ENCODE peak calls at places on chromosomes 4 and X, in five cellular contexts. Z is lower lobe of right lung, C is colonic mucosa, E is ovary, Y is NCI-H1092. W is an unnamed sample.

GRCh38 chr4:105666693-105667092 is 41.8 kb downstream of the INTS12 start:
- DNase-seq in Z (no peak), C (no peak), E (no peak), Y (no peak), W (no peak)

GRCh38 chrX:73448379-73448778 is 1.5 kb downstream of the CDX4 start:
- DNase-seq in Z (no peak), C (no peak), E (no peak), Y (no peak), W (no peak)

GRCh38 chr4:54669831-54670230 is 12.1 kb downstream of the KIT start:
- DNase-seq in Z (no peak), C (no peak), E (no peak), Y (no peak), W (no peak)

GRCh38 chr4:154516320-154516719 is 24.7 kb upstream of the DCHS2 start:
- DNase-seq in Z (no peak), C (no peak), E (no peak), Y (no peak), W (no peak)

GRCh38 chr4:124121511-124121934 is 591.0 kb downstream of the ANKRD50 start:
- DNase-seq in Z (no peak), C (no peak), E (no peak), Y (no peak), W (no peak)

GRCh38 chr4:171118091-171118490 is 695.1 kb upstream of the GALNTL6 start:
- DNase-seq in Z (no peak), C (no peak), E (no peak), Y (no peak), W (no peak)

GRCh38 chrX:70172226-70172625 is 5.1 kb upstream of the DGAT2L6 start:
- DNase-seq in Z (no peak), C (no peak), E (no peak), Y (no peak), W (no peak)

GRCh38 chr4:23023121-23023520 is 330.4 kb downstream of the GBA3 start:
- DNase-seq in Z (no peak), C (no peak), E (no peak), Y (no peak), W (no peak)

GRCh38 chrX:41148553-41148952 is 63.3 kb downstream of the USP9X start:
- DNase-seq in Z (no peak), C (no peak), E (no peak), Y (no peak), W (no peak)

GRCh38 chrX:107596651-107597050 is 31.7 kb upstream of the PRPS1 start:
- DNase-seq in Z (no peak), C (no peak), E (no peak), Y (no peak), W (no peak)

GRCh38 chr4:108432418-108432817 is 188.0 kb upstream of the RPL34 start:
- DNase-seq in Z (no peak), C (no peak), E (no peak), Y (no peak), W (no peak)

GRCh38 chr4:123997116-123997515 is 600.5 kb downstream of the SPRY1 start:
- DNase-seq in Z (no peak), C (no peak), E (no peak), Y (no peak), W (no peak)

GRCh38 chr4:149645790-149646189 is 169.9 kb downstream of the IQCM start:
- DNase-seq in Z (no peak), C (no peak), E (no peak), Y (no peak), W (no peak)

GRCh38 chrX:97315939-97316338 is 432.2 kb downstream of the RPA4 start:
- DNase-seq in Z (no peak), C (no peak), E (no peak), Y (no peak), W (no peak)

GRCh38 chr4:14165253-14165942 is 537.9 kb upstream of the BOD1L1 start:
- DNase-seq in Z (no peak), C (no peak), E (no peak), Y (no peak), W (no peak)

GRCh38 chr4:134018845-134019244 is 182.7 kb downstream of the PABPC4L start:
- DNase-seq in Z (no peak), C (no peak), E (no peak), Y (no peak), W (no peak)

GRCh38 chrX:110671068-110671803 is 124.4 kb downstream of the CHRDL1 start:
- DNase-seq in Z (no peak), C (no peak), E (no peak), Y (no peak), W (no peak)

GRCh38 chr4:17578482-17578891 is 1.5 kb downstream of the LAP3 start:
- DNase-seq in Z (no peak), C (no peak), E (no peak), Y (no peak), W (no peak)

GRCh38 chrX:111168314-111168713 is 72.3 kb downstream of the PAK3 start:
- DNase-seq in Z (no peak), C (no peak), E (no peak), Y (peak; percentile 57), W (no peak)

GRCh38 chr4:25658357-25658771 is 2.7 kb downstream of the SLC34A2 start:
- DNase-seq in Z (no peak), C (no peak), E (no peak), Y (no peak), W (no peak)

GRCh38 chr4:110907801-110908313 is 285.0 kb upstream of the PITX2 start:
- DNase-seq in Z (no peak), C (no peak), E (no peak), Y (no peak), W (no peak)

W was measured in GOT3.